ENCODE peak calls at places on chromosomes 6 and 20, in ten cellular contexts. One of them, this sample, is unnamed.
A peak's percentile ranks its signal among the peaks of the same experiment; 100 is the strongest.

GRCh38 chr6:133959667-133960368 is 6.8 kb downstream of the TBPL1 start:
- DNase-seq in bronchial epithelial cell: no peak
- DNase-seq in AG04449: no peak
- DNase-seq in A549: no peak
- DNase-seq in adipocyte: no peak
- DNase-seq in CD8-positive, alpha-beta memory T cell: no peak
- DNase-seq in naive thymus-derived CD4-positive, alpha-beta T cell: no peak
- DNase-seq in lower lobe of right lung: no peak
- DNase-seq in mammary epithelial cell: no peak
- DNase-seq in left lung: no peak
- DNase-seq in this sample: no peak

GRCh38 chr6:137427670-137428290 is 66.4 kb downstream of the OLIG3 start:
- DNase-seq in bronchial epithelial cell: no peak
- DNase-seq in AG04449: no peak
- DNase-seq in A549: no peak
- DNase-seq in adipocyte: no peak
- DNase-seq in CD8-positive, alpha-beta memory T cell: no peak
- DNase-seq in naive thymus-derived CD4-positive, alpha-beta T cell: no peak
- DNase-seq in lower lobe of right lung: no peak
- DNase-seq in mammary epithelial cell: no peak
- DNase-seq in left lung: no peak
- DNase-seq in this sample: no peak

GRCh38 chr20:4173142-4173541 is 157.8 kb upstream of the RNF24 start:
- DNase-seq in bronchial epithelial cell: no peak
- DNase-seq in AG04449: no peak
- DNase-seq in A549: no peak
- DNase-seq in adipocyte: no peak
- DNase-seq in CD8-positive, alpha-beta memory T cell: no peak
- DNase-seq in naive thymus-derived CD4-positive, alpha-beta T cell: no peak
- DNase-seq in lower lobe of right lung: no peak
- DNase-seq in mammary epithelial cell: no peak
- DNase-seq in left lung: no peak
- DNase-seq in this sample: no peak

GRCh38 chr20:438581-439469 is 23.5 kb downstream of the TBC1D20 start:
- DNase-seq in bronchial epithelial cell: no peak
- DNase-seq in AG04449: no peak
- DNase-seq in A549: no peak
- DNase-seq in adipocyte: no peak
- DNase-seq in CD8-positive, alpha-beta memory T cell: peak; percentile 42
- DNase-seq in naive thymus-derived CD4-positive, alpha-beta T cell: peak; percentile 60
- DNase-seq in lower lobe of right lung: no peak
- DNase-seq in mammary epithelial cell: no peak
- DNase-seq in left lung: no peak
- DNase-seq in this sample: no peak

GRCh38 chr6:38603966-38604365 is 35.8 kb downstream of the BTBD9 start:
- DNase-seq in bronchial epithelial cell: no peak
- DNase-seq in AG04449: no peak
- DNase-seq in A549: no peak
- DNase-seq in adipocyte: peak; percentile 40
- DNase-seq in CD8-positive, alpha-beta memory T cell: no peak
- DNase-seq in naive thymus-derived CD4-positive, alpha-beta T cell: no peak
- DNase-seq in lower lobe of right lung: no peak
- DNase-seq in mammary epithelial cell: no peak
- DNase-seq in left lung: no peak
- DNase-seq in this sample: no peak

GRCh38 chr6:170086639-170087420 is 204.0 kb downstream of the DLL1 start:
- DNase-seq in bronchial epithelial cell: no peak
- DNase-seq in AG04449: no peak
- DNase-seq in A549: no peak
- DNase-seq in adipocyte: no peak
- DNase-seq in CD8-positive, alpha-beta memory T cell: no peak
- DNase-seq in naive thymus-derived CD4-positive, alpha-beta T cell: peak; percentile 25
- DNase-seq in lower lobe of right lung: peak; percentile 37
- DNase-seq in mammary epithelial cell: no peak
- DNase-seq in left lung: peak; percentile 25
- DNase-seq in this sample: no peak

GRCh38 chr6:111482236-111482958 is 621 bp downstream of the REV3L start:
- DNase-seq in bronchial epithelial cell: no peak
- DNase-seq in AG04449: no peak
- DNase-seq in A549: no peak
- DNase-seq in adipocyte: peak; percentile 72
- DNase-seq in CD8-positive, alpha-beta memory T cell: peak; percentile 26
- DNase-seq in naive thymus-derived CD4-positive, alpha-beta T cell: peak; percentile 58
- DNase-seq in lower lobe of right lung: peak; percentile 66
- DNase-seq in mammary epithelial cell: peak; percentile 47
- DNase-seq in left lung: peak; percentile 52
- DNase-seq in this sample: no peak

GRCh38 chr20:14012671-14013070 is 17.4 kb downstream of the MACROD2 start:
- DNase-seq in bronchial epithelial cell: no peak
- DNase-seq in AG04449: no peak
- DNase-seq in A549: no peak
- DNase-seq in adipocyte: no peak
- DNase-seq in CD8-positive, alpha-beta memory T cell: no peak
- DNase-seq in naive thymus-derived CD4-positive, alpha-beta T cell: no peak
- DNase-seq in lower lobe of right lung: no peak
- DNase-seq in mammary epithelial cell: no peak
- DNase-seq in left lung: no peak
- DNase-seq in this sample: no peak

GRCh38 chr20:38119446-38119845 is 45.6 kb downstream of the TGM2 start:
- DNase-seq in bronchial epithelial cell: no peak
- DNase-seq in AG04449: no peak
- DNase-seq in A549: no peak
- DNase-seq in adipocyte: no peak
- DNase-seq in CD8-positive, alpha-beta memory T cell: no peak
- DNase-seq in naive thymus-derived CD4-positive, alpha-beta T cell: no peak
- DNase-seq in lower lobe of right lung: no peak
- DNase-seq in mammary epithelial cell: no peak
- DNase-seq in left lung: no peak
- DNase-seq in this sample: no peak

GRCh38 chr6:52612336-52613096 is 35.7 kb upstream of the TRAM2 start:
- DNase-seq in bronchial epithelial cell: no peak
- DNase-seq in AG04449: no peak
- DNase-seq in A549: peak; percentile 12
- DNase-seq in adipocyte: no peak
- DNase-seq in CD8-positive, alpha-beta memory T cell: no peak
- DNase-seq in naive thymus-derived CD4-positive, alpha-beta T cell: no peak
- DNase-seq in lower lobe of right lung: no peak
- DNase-seq in mammary epithelial cell: no peak
- DNase-seq in left lung: no peak
- DNase-seq in this sample: no peak

GRCh38 chr6:19781269-19781668 is 55.9 kb upstream of the ID4 start:
- DNase-seq in bronchial epithelial cell: no peak
- DNase-seq in AG04449: no peak
- DNase-seq in A549: no peak
- DNase-seq in adipocyte: no peak
- DNase-seq in CD8-positive, alpha-beta memory T cell: no peak
- DNase-seq in naive thymus-derived CD4-positive, alpha-beta T cell: no peak
- DNase-seq in lower lobe of right lung: no peak
- DNase-seq in mammary epithelial cell: no peak
- DNase-seq in left lung: no peak
- DNase-seq in this sample: no peak
- H3K4me3 ChIP-seq in bronchial epithelial cell: no peak overlapping the region
- H3K4me3 ChIP-seq in AG04449: no peak overlapping the region
- H3K4me3 ChIP-seq in A549: no peak overlapping the region
- H3K4me3 ChIP-seq in adipocyte: no peak overlapping the region
- H3K4me3 ChIP-seq in CD8-positive, alpha-beta memory T cell: no peak overlapping the region
- H3K4me3 ChIP-seq in naive thymus-derived CD4-positive, alpha-beta T cell: no peak overlapping the region
- H3K4me3 ChIP-seq in lower lobe of right lung: no peak overlapping the region
- H3K4me3 ChIP-seq in mammary epithelial cell: no peak overlapping the region
- H3K4me3 ChIP-seq in left lung: no peak overlapping the region
- H3K4me3 ChIP-seq in this sample: no peak overlapping the region

GRCh38 chr20:21709535-21709904 is 4.1 kb downstream of the PAX1 start:
- DNase-seq in bronchial epithelial cell: no peak
- DNase-seq in AG04449: no peak
- DNase-seq in A549: no peak
- DNase-seq in adipocyte: no peak
- DNase-seq in CD8-positive, alpha-beta memory T cell: no peak
- DNase-seq in naive thymus-derived CD4-positive, alpha-beta T cell: no peak
- DNase-seq in lower lobe of right lung: no peak
- DNase-seq in mammary epithelial cell: no peak
- DNase-seq in left lung: no peak
- DNase-seq in this sample: no peak

GRCh38 chr20:21708738-21709534 is 3.5 kb downstream of the PAX1 start:
- DNase-seq in bronchial epithelial cell: no peak
- DNase-seq in AG04449: no peak
- DNase-seq in A549: no peak
- DNase-seq in adipocyte: no peak
- DNase-seq in CD8-positive, alpha-beta memory T cell: no peak
- DNase-seq in naive thymus-derived CD4-positive, alpha-beta T cell: no peak
- DNase-seq in lower lobe of right lung: no peak
- DNase-seq in mammary epithelial cell: no peak
- DNase-seq in left lung: no peak
- DNase-seq in this sample: no peak

GRCh38 chr20:21710863-21711431 is 5.5 kb downstream of the PAX1 start:
- DNase-seq in bronchial epithelial cell: no peak
- DNase-seq in AG04449: no peak
- DNase-seq in A549: no peak
- DNase-seq in adipocyte: no peak
- DNase-seq in CD8-positive, alpha-beta memory T cell: no peak
- DNase-seq in naive thymus-derived CD4-positive, alpha-beta T cell: no peak
- DNase-seq in lower lobe of right lung: no peak
- DNase-seq in mammary epithelial cell: no peak
- DNase-seq in left lung: no peak
- DNase-seq in this sample: no peak

GRCh38 chr20:21707999-21708737 is 2.7 kb downstream of the PAX1 start:
- DNase-seq in bronchial epithelial cell: no peak
- DNase-seq in AG04449: no peak
- DNase-seq in A549: no peak
- DNase-seq in adipocyte: no peak
- DNase-seq in CD8-positive, alpha-beta memory T cell: no peak
- DNase-seq in naive thymus-derived CD4-positive, alpha-beta T cell: no peak
- DNase-seq in lower lobe of right lung: no peak
- DNase-seq in mammary epithelial cell: no peak
- DNase-seq in left lung: no peak
- DNase-seq in this sample: no peak

GRCh38 chr20:21710341-21710740 is 4.9 kb downstream of the PAX1 start:
- DNase-seq in bronchial epithelial cell: no peak
- DNase-seq in AG04449: no peak
- DNase-seq in A549: no peak
- DNase-seq in adipocyte: no peak
- DNase-seq in CD8-positive, alpha-beta memory T cell: no peak
- DNase-seq in naive thymus-derived CD4-positive, alpha-beta T cell: no peak
- DNase-seq in lower lobe of right lung: no peak
- DNase-seq in mammary epithelial cell: no peak
- DNase-seq in left lung: no peak
- DNase-seq in this sample: no peak
- H3K4me3 ChIP-seq in bronchial epithelial cell: no peak overlapping the region
- H3K4me3 ChIP-seq in AG04449: no peak overlapping the region
- H3K4me3 ChIP-seq in A549: no peak overlapping the region
- H3K4me3 ChIP-seq in adipocyte: no peak overlapping the region
- H3K4me3 ChIP-seq in CD8-positive, alpha-beta memory T cell: no peak overlapping the region
- H3K4me3 ChIP-seq in naive thymus-derived CD4-positive, alpha-beta T cell: no peak overlapping the region
- H3K4me3 ChIP-seq in lower lobe of right lung: no peak overlapping the region
- H3K4me3 ChIP-seq in mammary epithelial cell: no peak overlapping the region
- H3K4me3 ChIP-seq in left lung: no peak overlapping the region
- H3K4me3 ChIP-seq in this sample: no peak overlapping the region

DNA sequence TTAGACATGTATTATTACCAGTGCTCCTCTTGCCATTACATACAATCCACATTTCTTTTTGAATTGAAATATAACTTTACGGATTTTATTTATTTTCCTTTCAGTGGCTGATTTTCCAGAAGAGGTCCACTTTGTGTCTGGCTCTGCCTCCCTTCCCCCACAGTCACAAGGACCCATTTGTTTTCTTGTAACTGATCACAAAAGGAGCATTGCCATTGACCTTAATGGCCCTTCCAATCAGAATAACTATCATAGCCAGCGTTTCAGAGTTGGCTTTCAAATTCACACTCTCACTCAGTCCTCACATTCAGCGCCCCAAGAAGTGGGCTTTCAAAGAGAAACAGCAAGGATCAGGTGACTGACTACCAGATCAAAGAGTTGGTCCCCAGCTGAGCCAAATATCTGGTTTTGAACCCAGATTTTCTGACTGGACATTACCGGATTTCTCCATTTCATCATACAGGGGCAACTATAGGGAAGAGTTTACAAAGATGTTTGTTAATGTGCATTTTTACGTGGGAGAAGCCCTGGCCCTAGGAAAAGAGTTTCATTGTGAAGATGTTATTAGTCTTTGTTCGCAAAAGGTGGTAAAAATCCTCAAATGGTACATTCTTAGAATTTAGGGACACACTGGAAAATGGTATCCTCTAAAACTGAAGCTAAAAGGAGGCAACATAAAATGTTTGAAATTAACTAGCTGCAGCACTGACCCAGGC is 2.0 kb upstream of the SLC22A23 start:
- DNase-seq in bronchial epithelial cell: no peak
- DNase-seq in AG04449: no peak
- DNase-seq in A549: no peak
- DNase-seq in adipocyte: no peak
- DNase-seq in CD8-positive, alpha-beta memory T cell: no peak
- DNase-seq in naive thymus-derived CD4-positive, alpha-beta T cell: no peak
- DNase-seq in lower lobe of right lung: no peak
- DNase-seq in mammary epithelial cell: no peak
- DNase-seq in left lung: no peak
- DNase-seq in this sample: no peak
- H3K4me3 ChIP-seq in bronchial epithelial cell: no peak overlapping the region
- H3K4me3 ChIP-seq in AG04449: no peak overlapping the region
- H3K4me3 ChIP-seq in A549: no peak overlapping the region
- H3K4me3 ChIP-seq in adipocyte: no peak overlapping the region
- H3K4me3 ChIP-seq in CD8-positive, alpha-beta memory T cell: no peak overlapping the region
- H3K4me3 ChIP-seq in naive thymus-derived CD4-positive, alpha-beta T cell: no peak overlapping the region
- H3K4me3 ChIP-seq in lower lobe of right lung: no peak overlapping the region
- H3K4me3 ChIP-seq in mammary epithelial cell: no peak overlapping the region
- H3K4me3 ChIP-seq in left lung: no peak overlapping the region
- H3K4me3 ChIP-seq in this sample: no peak overlapping the region

GRCh38 chr20:25296094-25297093 is 48.5 kb downstream of the PYGB start:
- DNase-seq in bronchial epithelial cell: no peak
- DNase-seq in AG04449: no peak
- DNase-seq in A549: peak; percentile 54
- DNase-seq in adipocyte: no peak
- DNase-seq in CD8-positive, alpha-beta memory T cell: no peak
- DNase-seq in naive thymus-derived CD4-positive, alpha-beta T cell: no peak
- DNase-seq in lower lobe of right lung: no peak
- DNase-seq in mammary epithelial cell: no peak
- DNase-seq in left lung: no peak
- DNase-seq in this sample: no peak

GRCh38 chr20:25299801-25300200 is 51.9 kb downstream of the PYGB start:
- DNase-seq in bronchial epithelial cell: peak; percentile 42
- DNase-seq in AG04449: no peak
- DNase-seq in A549: no peak
- DNase-seq in adipocyte: peak; percentile 20
- DNase-seq in CD8-positive, alpha-beta memory T cell: no peak
- DNase-seq in naive thymus-derived CD4-positive, alpha-beta T cell: no peak
- DNase-seq in lower lobe of right lung: no peak
- DNase-seq in mammary epithelial cell: peak; percentile 59
- DNase-seq in left lung: no peak
- DNase-seq in this sample: no peak

GRCh38 chr20:25295386-25296093 is 47.7 kb downstream of the PYGB start:
- DNase-seq in bronchial epithelial cell: peak; percentile 44
- DNase-seq in AG04449: no peak
- DNase-seq in A549: no peak
- DNase-seq in adipocyte: no peak
- DNase-seq in CD8-positive, alpha-beta memory T cell: no peak
- DNase-seq in naive thymus-derived CD4-positive, alpha-beta T cell: no peak
- DNase-seq in lower lobe of right lung: no peak
- DNase-seq in mammary epithelial cell: peak; percentile 57
- DNase-seq in left lung: no peak
- DNase-seq in this sample: no peak

GRCh38 chr20:25294459-25295385 is 46.8 kb downstream of the PYGB start:
- DNase-seq in bronchial epithelial cell: no peak
- DNase-seq in AG04449: no peak
- DNase-seq in A549: peak; percentile 76
- DNase-seq in adipocyte: peak; percentile 70
- DNase-seq in CD8-positive, alpha-beta memory T cell: peak; percentile 22
- DNase-seq in naive thymus-derived CD4-positive, alpha-beta T cell: peak; percentile 50
- DNase-seq in lower lobe of right lung: no peak
- DNase-seq in mammary epithelial cell: no peak
- DNase-seq in left lung: peak; percentile 37
- DNase-seq in this sample: no peak

GRCh38 chr20:25297141-25297905 is 49.4 kb downstream of the PYGB start:
- DNase-seq in bronchial epithelial cell: no peak
- DNase-seq in AG04449: no peak
- DNase-seq in A549: no peak
- DNase-seq in adipocyte: no peak
- DNase-seq in CD8-positive, alpha-beta memory T cell: no peak
- DNase-seq in naive thymus-derived CD4-positive, alpha-beta T cell: no peak
- DNase-seq in lower lobe of right lung: no peak
- DNase-seq in mammary epithelial cell: no peak
- DNase-seq in left lung: no peak
- DNase-seq in this sample: peak; percentile 65
- H3K4me3 ChIP-seq in bronchial epithelial cell: no peak overlapping the region
- H3K4me3 ChIP-seq in AG04449: no peak overlapping the region
- H3K4me3 ChIP-seq in A549: no peak overlapping the region
- H3K4me3 ChIP-seq in adipocyte: no peak overlapping the region
- H3K4me3 ChIP-seq in CD8-positive, alpha-beta memory T cell: no peak overlapping the region
- H3K4me3 ChIP-seq in naive thymus-derived CD4-positive, alpha-beta T cell: no peak overlapping the region
- H3K4me3 ChIP-seq in lower lobe of right lung: no peak overlapping the region
- H3K4me3 ChIP-seq in mammary epithelial cell: no peak overlapping the region
- H3K4me3 ChIP-seq in left lung: no peak overlapping the region
- H3K4me3 ChIP-seq in this sample: peak overlapping the region; percentile 12